ENCODE peak calls at places on chromosomes 11 and 22, in five cellular contexts. X is foreskin keratinocyte, V is A673, D is neural progenitor cell, C is prostate gland. J is an unnamed sample.

GRCh38 chr11:68016904-68017817 is 7.0 kb downstream of the ALDH3B1 start:
- DNase-seq in X (no peak), V (no peak), D (no peak), C (no peak), J (no peak)

GRCh38 chr11:6402061-6402470 is 11.8 kb downstream of the SMPD1 start:
- DNase-seq in X (no peak), V (no peak), D (no peak), C (no peak), J (no peak)

GRCh38 chr22:19527321-19527721 is 3.1 kb upstream of the CLDN5 start:
- DNase-seq in X (no peak), V (no peak), D (no peak), C (no peak), J (no peak)

GRCh38 chr22:36398602-36399472 is 11.1 kb upstream of the MYH9 start:
- DNase-seq in X (peak; percentile 98), V (no peak), D (no peak), C (no peak), J (no peak)

GRCh38 chr11:120778692-120779490 is 245.0 kb upstream of the TBCEL start:
- DNase-seq in X (no peak), V (no peak), D (no peak), C (no peak), J (no peak)

GRCh38 chr11:111531687-111532364 is 8.7 kb upstream of the LAYN start:
- DNase-seq in X (peak; percentile 94), V (peak; percentile 80), D (no peak), C (peak; percentile 42), J (no peak)

GRCh38 chr11:76025068-76025467 is 181.2 kb downstream of the WNT11 start:
- DNase-seq in X (no peak), V (peak; percentile 33), D (no peak), C (no peak), J (no peak)

GRCh38 chr22:26842103-26842502 is 184.7 kb downstream of the MIAT start:
- DNase-seq in X (no peak), V (no peak), D (peak; percentile 23), C (no peak), J (no peak)

GRCh38 chr11:13502492-13502891 is 6.7 kb upstream of the PTH start:
- DNase-seq in X (no peak), V (no peak), D (no peak), C (no peak), J (no peak)

GRCh38 chr11:105230586-105230985 is 91.0 kb upstream of the CARD18 start:
- DNase-seq in X (peak; percentile 12), V (peak; percentile 17), D (no peak), C (no peak), J (no peak)

GRCh38 chr11:60788401-60789110 is 3.4 kb downstream of the MS4A10 start:
- DNase-seq in X (no peak), V (peak; percentile 35), D (no peak), C (no peak), J (peak; percentile 23)

GRCh38 chr22:50267591-50268390 is 2.4 kb downstream of the MAPK11 start:
- DNase-seq in X (no peak), V (peak; percentile 75), D (peak; percentile 72), C (peak; percentile 82), J (peak; percentile 64)

GRCh38 chr11:70358797-70359196 is 39.5 kb upstream of the CTTN start:
- DNase-seq in X (no peak), V (no peak), D (no peak), C (no peak), J (no peak)

GRCh38 chr11:46039990-46040389 is 81.3 kb downstream of the PHF21A start:
- DNase-seq in X (no peak), V (no peak), D (no peak), C (no peak), J (no peak)

GRCh38 chr11:79174045-79175008 is 266.5 kb downstream of the TENM4 start:
- DNase-seq in X (no peak), V (no peak), D (peak; percentile 41), C (no peak), J (no peak)

GRCh38 chr11:34644669-34645406 is 23.9 kb downstream of the EHF start:
- DNase-seq in X (peak; percentile 74), V (no peak), D (no peak), C (no peak), J (no peak)

GRCh38 chr22:25762147-25762546 is 20.2 kb downstream of the MYO18B start:
- DNase-seq in X (no peak), V (no peak), D (no peak), C (no peak), J (no peak)

GRCh38 chr11:87878373-87878779 is 296.9 kb downstream of the RAB38 start:
- DNase-seq in X (peak; percentile 28), V (peak; percentile 58), D (peak; percentile 50), C (no peak), J (no peak)

GRCh38 chr11:116193321-116194114 is 579.3 kb downstream of the BUD13 start:
- DNase-seq in X (peak; percentile 23), V (peak; percentile 86), D (peak; percentile 79), C (peak; percentile 89), J (no peak)

GRCh38 chr22:17817511-17818065 is 43.3 kb upstream of the BID start:
- DNase-seq in X (no peak), V (no peak), D (no peak), C (no peak), J (no peak)

GRCh38 chr11:102313225-102313940 is 3.9 kb upstream of the BIRC3 start:
- DNase-seq in X (no peak), V (no peak), D (no peak), C (no peak), J (no peak)

GRCh38 chr11:69452589-69452988 is 28.9 kb upstream of the LINC01488 start:
- DNase-seq in X (no peak), V (no peak), D (no peak), C (no peak), J (no peak)

GRCh38 chr11:65396769-65397745 is 10.6 kb downstream of the FRMD8 start:
- DNase-seq in X (no peak), V (no peak), D (no peak), C (no peak), J (no peak)

GRCh38 chr11:117606211-117606610 is 190.8 kb downstream of the DSCAML1 start:
- DNase-seq in X (no peak), V (no peak), D (no peak), C (no peak), J (no peak)

GRCh38 chr11:70604221-70604620 is 205.9 kb downstream of the CTTN start:
- DNase-seq in X (no peak), V (no peak), D (no peak), C (no peak), J (no peak)

GRCh38 chr11:102799656-102800339 is 1.8 kb upstream of the MMP1 start:
- DNase-seq in X (no peak), V (peak; percentile 71), D (no peak), C (no peak), J (no peak)

DNA sequence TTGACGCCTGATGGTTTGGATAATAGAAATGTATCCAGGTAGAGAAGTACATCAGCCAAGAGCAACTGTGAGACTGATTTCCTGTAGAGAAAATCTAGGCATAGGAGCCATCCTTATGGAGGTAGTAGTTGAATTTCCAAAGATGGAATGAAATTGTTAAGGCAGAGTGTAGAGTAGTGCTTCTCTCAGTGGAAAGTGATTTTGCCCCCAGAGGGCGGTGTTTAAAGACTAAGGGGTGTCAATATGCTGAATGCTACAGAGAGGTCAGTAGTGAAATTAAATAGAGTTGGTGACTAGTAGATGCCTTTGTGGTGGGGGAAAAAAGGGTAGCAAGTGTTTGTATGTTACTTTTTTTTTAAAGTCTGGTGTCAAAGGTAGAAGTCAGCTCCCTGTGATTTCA is 54.5 kb downstream of the TRIM44 start:
- DNase-seq in X (no peak), V (no peak), D (peak; percentile 45), C (no peak), J (no peak)
- TF ChIP-seq CTCF in X (peak; percentile 35), V (peak; percentile 51), D (peak; percentile 58), C (no peak), J (no peak)

DNA sequence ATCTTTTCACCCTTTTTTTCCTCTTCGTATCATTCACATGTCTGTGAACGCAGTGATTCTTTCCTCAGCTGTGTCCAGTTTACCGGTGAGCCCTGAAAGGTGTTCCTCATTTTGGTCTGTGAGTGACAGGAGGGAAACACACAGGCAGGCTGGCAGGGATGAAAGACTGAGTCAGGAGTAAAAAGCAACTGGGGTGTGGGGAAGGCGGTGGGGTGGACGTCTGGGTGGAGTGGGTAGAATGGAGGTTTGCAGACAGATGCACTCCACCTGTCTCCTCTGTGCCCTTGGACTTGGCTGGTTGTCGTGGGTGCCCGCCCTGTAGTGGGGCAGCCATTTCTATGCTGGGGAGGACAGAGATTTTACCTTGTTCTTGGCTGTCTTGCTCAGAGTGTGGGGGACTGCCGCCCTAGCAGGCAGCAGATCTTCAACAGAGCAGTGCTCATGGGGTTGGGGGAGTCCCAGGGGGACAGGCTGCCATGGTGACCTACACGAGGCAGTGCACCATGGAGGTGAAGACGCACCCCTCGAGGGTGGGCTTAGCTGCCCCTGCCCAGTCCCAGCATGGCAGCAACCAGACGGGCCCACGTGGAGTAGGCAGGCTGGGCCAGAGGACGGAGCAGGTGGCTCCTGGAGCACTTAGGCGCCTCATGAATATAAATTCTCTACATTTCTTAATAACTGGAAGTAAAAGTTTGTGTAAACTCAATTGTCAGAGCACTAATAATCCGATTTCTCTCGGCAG is 603.7 kb downstream of the TBC1D22A start:
- DNase-seq in X (no peak), V (no peak), D (no peak), C (no peak), J (no peak)
- H3K4me1 ChIP-seq in X (no peaks in the 10 kb centered on the region), V (no peaks in the 10 kb centered on the region), D (no peaks in the 10 kb centered on the region), C (no peaks in the 10 kb centered on the region), J (no peaks in the 10 kb centered on the region)

GRCh38 chr22:38032681-38033521 is 24.3 kb upstream of the PICK1 start:
- DNase-seq in X (no peak), V (no peak), D (no peak), C (no peak), J (no peak)
- H3K27ac ChIP-seq in X (no peak overlapping the region), V (no peak overlapping the region), D (no peak overlapping the region), C (peak overlapping the region; percentile 20), J (peak overlapping the region; percentile 64)

GRCh38 chr11:61828629-61829407 is 718 bp downstream of the FADS2 start:
- DNase-seq in X (peak; percentile 34), V (peak; percentile 72), D (peak; percentile 78), C (peak; percentile 37), J (peak; percentile 62)
- TF ChIP-seq CTCF in X (peak; percentile 62), V (peak; percentile 65), D (peak; percentile 60), C (peak; percentile 18), J (peak; percentile 54)

J was measured in left ventricle myocardium inferior.